ENCODE peak calls at places on chromosome 10, in ten cellular contexts. One of them, this sample, is unnamed.

GRCh38 chr10:84605802-84606201 is 277.4 kb downstream of the CCSER2 start:
- DNase-seq in esophagus muscularis mucosa: no peak
- DNase-seq in K562: no peak
- DNase-seq in sigmoid colon: no peak
- DNase-seq in stomach: no peak
- DNase-seq in H1: no peak
- DNase-seq in Panc1: no peak
- DNase-seq in suprapubic skin: no peak
- DNase-seq in breast epithelium: no peak
- DNase-seq in endothelial cell of umbilical vein: no peak
- DNase-seq in this sample: no peak

GRCh38 chr10:31618541-31619291 is 299.7 kb downstream of the ZEB1 start:
- DNase-seq in esophagus muscularis mucosa: no peak
- DNase-seq in K562: no peak
- DNase-seq in sigmoid colon: peak; percentile 78
- DNase-seq in stomach: no peak
- DNase-seq in H1: no peak
- DNase-seq in Panc1: no peak
- DNase-seq in suprapubic skin: no peak
- DNase-seq in breast epithelium: no peak
- DNase-seq in endothelial cell of umbilical vein: no peak
- DNase-seq in this sample: no peak

GRCh38 chr10:14953452-14954000 is 370 bp downstream of the DCLRE1C start:
- DNase-seq in esophagus muscularis mucosa: peak; percentile 92
- DNase-seq in K562: peak; percentile 62
- DNase-seq in sigmoid colon: peak; percentile 77
- DNase-seq in stomach: peak; percentile 51
- DNase-seq in H1: no peak
- DNase-seq in Panc1: no peak
- DNase-seq in suprapubic skin: no peak
- DNase-seq in breast epithelium: peak; percentile 44
- DNase-seq in endothelial cell of umbilical vein: peak; percentile 62
- DNase-seq in this sample: peak; percentile 59

GRCh38 chr10:70566515-70567290 is 35.8 kb downstream of the PRF1 start:
- DNase-seq in esophagus muscularis mucosa: no peak
- DNase-seq in K562: no peak
- DNase-seq in sigmoid colon: peak; percentile 57
- DNase-seq in stomach: no peak
- DNase-seq in H1: no peak
- DNase-seq in Panc1: no peak
- DNase-seq in suprapubic skin: no peak
- DNase-seq in breast epithelium: no peak
- DNase-seq in endothelial cell of umbilical vein: no peak
- DNase-seq in this sample: no peak

GRCh38 chr10:15442056-15442455 is 71.0 kb upstream of the FAM171A1 start:
- DNase-seq in esophagus muscularis mucosa: no peak
- DNase-seq in K562: peak; percentile 65
- DNase-seq in sigmoid colon: no peak
- DNase-seq in stomach: no peak
- DNase-seq in H1: no peak
- DNase-seq in Panc1: no peak
- DNase-seq in suprapubic skin: no peak
- DNase-seq in breast epithelium: no peak
- DNase-seq in endothelial cell of umbilical vein: no peak
- DNase-seq in this sample: no peak

GRCh38 chr10:47383254-47384147 is 592 bp downstream of the ZNF488 start:
- DNase-seq in esophagus muscularis mucosa: no peak
- DNase-seq in K562: no peak
- DNase-seq in sigmoid colon: no peak
- DNase-seq in stomach: peak; percentile 16
- DNase-seq in H1: peak; percentile 43
- DNase-seq in Panc1: no peak
- DNase-seq in suprapubic skin: no peak
- DNase-seq in breast epithelium: no peak
- DNase-seq in endothelial cell of umbilical vein: no peak
- DNase-seq in this sample: no peak

GRCh38 chr10:113278664-113279063 is 274.2 kb upstream of the HABP2 start:
- DNase-seq in esophagus muscularis mucosa: no peak
- DNase-seq in K562: no peak
- DNase-seq in sigmoid colon: no peak
- DNase-seq in stomach: no peak
- DNase-seq in H1: no peak
- DNase-seq in Panc1: no peak
- DNase-seq in suprapubic skin: no peak
- DNase-seq in breast epithelium: no peak
- DNase-seq in endothelial cell of umbilical vein: no peak
- DNase-seq in this sample: no peak

GRCh38 chr10:112763916-112764520 is 186.0 kb upstream of the TCF7L2 start:
- DNase-seq in esophagus muscularis mucosa: peak; percentile 47
- DNase-seq in K562: no peak
- DNase-seq in sigmoid colon: no peak
- DNase-seq in stomach: no peak
- DNase-seq in H1: no peak
- DNase-seq in Panc1: no peak
- DNase-seq in suprapubic skin: no peak
- DNase-seq in breast epithelium: no peak
- DNase-seq in endothelial cell of umbilical vein: no peak
- DNase-seq in this sample: no peak

GRCh38 chr10:109429956-109430760 is 493.2 kb downstream of the XPNPEP1 start:
- DNase-seq in esophagus muscularis mucosa: no peak
- DNase-seq in K562: no peak
- DNase-seq in sigmoid colon: no peak
- DNase-seq in stomach: no peak
- DNase-seq in H1: no peak
- DNase-seq in Panc1: no peak
- DNase-seq in suprapubic skin: no peak
- DNase-seq in breast epithelium: no peak
- DNase-seq in endothelial cell of umbilical vein: no peak
- DNase-seq in this sample: no peak

GRCh38 chr10:31037749-31038148 is 6.1 kb upstream of the ZNF438 start:
- DNase-seq in esophagus muscularis mucosa: no peak
- DNase-seq in K562: no peak
- DNase-seq in sigmoid colon: no peak
- DNase-seq in stomach: no peak
- DNase-seq in H1: no peak
- DNase-seq in Panc1: no peak
- DNase-seq in suprapubic skin: no peak
- DNase-seq in breast epithelium: no peak
- DNase-seq in endothelial cell of umbilical vein: no peak
- DNase-seq in this sample: no peak

GRCh38 chr10:22363305-22363704 is 18.0 kb downstream of the SPAG6 start:
- DNase-seq in esophagus muscularis mucosa: no peak
- DNase-seq in K562: no peak
- DNase-seq in sigmoid colon: no peak
- DNase-seq in stomach: no peak
- DNase-seq in H1: no peak
- DNase-seq in Panc1: no peak
- DNase-seq in suprapubic skin: no peak
- DNase-seq in breast epithelium: no peak
- DNase-seq in endothelial cell of umbilical vein: no peak
- DNase-seq in this sample: no peak

GRCh38 chr10:125683063-125683462 is at the start of gene TEX36:
- DNase-seq in esophagus muscularis mucosa: no peak
- DNase-seq in K562: no peak
- DNase-seq in sigmoid colon: no peak
- DNase-seq in stomach: no peak
- DNase-seq in H1: no peak
- DNase-seq in Panc1: no peak
- DNase-seq in suprapubic skin: no peak
- DNase-seq in breast epithelium: no peak
- DNase-seq in endothelial cell of umbilical vein: no peak
- DNase-seq in this sample: no peak

GRCh38 chr10:125684583-125684982 is 1.6 kb upstream of the TEX36 start:
- DNase-seq in esophagus muscularis mucosa: no peak
- DNase-seq in K562: no peak
- DNase-seq in sigmoid colon: no peak
- DNase-seq in stomach: no peak
- DNase-seq in H1: no peak
- DNase-seq in Panc1: no peak
- DNase-seq in suprapubic skin: no peak
- DNase-seq in breast epithelium: no peak
- DNase-seq in endothelial cell of umbilical vein: no peak
- DNase-seq in this sample: no peak

GRCh38 chr10:125687507-125688185 is 4.7 kb upstream of the TEX36 start:
- DNase-seq in esophagus muscularis mucosa: no peak
- DNase-seq in K562: no peak
- DNase-seq in sigmoid colon: no peak
- DNase-seq in stomach: no peak
- DNase-seq in H1: no peak
- DNase-seq in Panc1: no peak
- DNase-seq in suprapubic skin: no peak
- DNase-seq in breast epithelium: no peak
- DNase-seq in endothelial cell of umbilical vein: no peak
- DNase-seq in this sample: no peak

GRCh38 chr10:125679436-125679835 is 3.5 kb downstream of the TEX36 start:
- DNase-seq in esophagus muscularis mucosa: no peak
- DNase-seq in K562: no peak
- DNase-seq in sigmoid colon: no peak
- DNase-seq in stomach: no peak
- DNase-seq in H1: no peak
- DNase-seq in Panc1: no peak
- DNase-seq in suprapubic skin: no peak
- DNase-seq in breast epithelium: no peak
- DNase-seq in endothelial cell of umbilical vein: peak; percentile 35
- DNase-seq in this sample: no peak

GRCh38 chr10:125683821-125684220 is 858 bp upstream of the TEX36 start:
- DNase-seq in esophagus muscularis mucosa: no peak
- DNase-seq in K562: no peak
- DNase-seq in sigmoid colon: no peak
- DNase-seq in stomach: no peak
- DNase-seq in H1: no peak
- DNase-seq in Panc1: no peak
- DNase-seq in suprapubic skin: no peak
- DNase-seq in breast epithelium: no peak
- DNase-seq in endothelial cell of umbilical vein: no peak
- DNase-seq in this sample: no peak
- TF ChIP-seq POLR2AphosphoS5 in esophagus muscularis mucosa: no peak
- TF ChIP-seq POLR2AphosphoS5 in K562: no peak
- TF ChIP-seq POLR2AphosphoS5 in sigmoid colon: no peak
- TF ChIP-seq POLR2AphosphoS5 in stomach: no peak
- TF ChIP-seq POLR2AphosphoS5 in H1: no peak
- TF ChIP-seq POLR2AphosphoS5 in Panc1: no peak
- TF ChIP-seq POLR2AphosphoS5 in suprapubic skin: no peak
- TF ChIP-seq POLR2AphosphoS5 in breast epithelium: no peak
- TF ChIP-seq POLR2AphosphoS5 in endothelial cell of umbilical vein: no peak
- TF ChIP-seq POLR2AphosphoS5 in this sample: no peak

GRCh38 chr10:30036811-30037210 is 22.6 kb downstream of the JCAD start:
- DNase-seq in esophagus muscularis mucosa: no peak
- DNase-seq in K562: no peak
- DNase-seq in sigmoid colon: no peak
- DNase-seq in stomach: no peak
- DNase-seq in H1: no peak
- DNase-seq in Panc1: no peak
- DNase-seq in suprapubic skin: no peak
- DNase-seq in breast epithelium: no peak
- DNase-seq in endothelial cell of umbilical vein: no peak
- DNase-seq in this sample: no peak
- H3K4me1 ChIP-seq in esophagus muscularis mucosa: no peaks in the 10 kb centered on the region
- H3K4me1 ChIP-seq in K562: no peaks in the 10 kb centered on the region
- H3K4me1 ChIP-seq in sigmoid colon: peaks cover 52% of the 10 kb centered on the region
- H3K4me1 ChIP-seq in stomach: no peaks in the 10 kb centered on the region
- H3K4me1 ChIP-seq in H1: no peaks in the 10 kb centered on the region
- H3K4me1 ChIP-seq in Panc1: no peaks in the 10 kb centered on the region
- H3K4me1 ChIP-seq in suprapubic skin: no peaks in the 10 kb centered on the region
- H3K4me1 ChIP-seq in breast epithelium: no peaks in the 10 kb centered on the region
- H3K4me1 ChIP-seq in endothelial cell of umbilical vein: peaks cover 31% of the 10 kb centered on the region
- H3K4me1 ChIP-seq in this sample: peaks cover 7% of the 10 kb centered on the region

GRCh38 chr10:102554531-102554930 is 50.8 kb downstream of the SUFU start:
- DNase-seq in esophagus muscularis mucosa: no peak
- DNase-seq in K562: no peak
- DNase-seq in sigmoid colon: no peak
- DNase-seq in stomach: no peak
- DNase-seq in H1: no peak
- DNase-seq in Panc1: no peak
- DNase-seq in suprapubic skin: no peak
- DNase-seq in breast epithelium: no peak
- DNase-seq in endothelial cell of umbilical vein: no peak
- DNase-seq in this sample: no peak

GRCh38 chr10:102555781-102556328 is 52.1 kb downstream of the SUFU start:
- DNase-seq in esophagus muscularis mucosa: no peak
- DNase-seq in K562: no peak
- DNase-seq in sigmoid colon: peak; percentile 52
- DNase-seq in stomach: no peak
- DNase-seq in H1: no peak
- DNase-seq in Panc1: no peak
- DNase-seq in suprapubic skin: no peak
- DNase-seq in breast epithelium: no peak
- DNase-seq in endothelial cell of umbilical vein: no peak
- DNase-seq in this sample: no peak

GRCh38 chr10:102550636-102551210 is 47.0 kb downstream of the SUFU start:
- DNase-seq in esophagus muscularis mucosa: no peak
- DNase-seq in K562: no peak
- DNase-seq in sigmoid colon: no peak
- DNase-seq in stomach: no peak
- DNase-seq in H1: no peak
- DNase-seq in Panc1: no peak
- DNase-seq in suprapubic skin: no peak
- DNase-seq in breast epithelium: no peak
- DNase-seq in endothelial cell of umbilical vein: no peak
- DNase-seq in this sample: no peak

GRCh38 chr10:102552533-102552932 is 48.8 kb downstream of the SUFU start:
- DNase-seq in esophagus muscularis mucosa: no peak
- DNase-seq in K562: no peak
- DNase-seq in sigmoid colon: no peak
- DNase-seq in stomach: no peak
- DNase-seq in H1: no peak
- DNase-seq in Panc1: no peak
- DNase-seq in suprapubic skin: no peak
- DNase-seq in breast epithelium: no peak
- DNase-seq in endothelial cell of umbilical vein: no peak
- DNase-seq in this sample: no peak

GRCh38 chr10:102553771-102554170 is 50.0 kb downstream of the SUFU start:
- DNase-seq in esophagus muscularis mucosa: no peak
- DNase-seq in K562: no peak
- DNase-seq in sigmoid colon: no peak
- DNase-seq in stomach: no peak
- DNase-seq in H1: no peak
- DNase-seq in Panc1: no peak
- DNase-seq in suprapubic skin: no peak
- DNase-seq in breast epithelium: no peak
- DNase-seq in endothelial cell of umbilical vein: no peak
- DNase-seq in this sample: no peak
- TF ChIP-seq POLR2AphosphoS5 in esophagus muscularis mucosa: no peak
- TF ChIP-seq POLR2AphosphoS5 in K562: no peak
- TF ChIP-seq POLR2AphosphoS5 in sigmoid colon: no peak
- TF ChIP-seq POLR2AphosphoS5 in stomach: no peak
- TF ChIP-seq POLR2AphosphoS5 in H1: no peak
- TF ChIP-seq POLR2AphosphoS5 in Panc1: no peak
- TF ChIP-seq POLR2AphosphoS5 in suprapubic skin: no peak
- TF ChIP-seq POLR2AphosphoS5 in breast epithelium: no peak
- TF ChIP-seq POLR2AphosphoS5 in endothelial cell of umbilical vein: no peak
- TF ChIP-seq POLR2AphosphoS5 in this sample: no peak

DNA sequence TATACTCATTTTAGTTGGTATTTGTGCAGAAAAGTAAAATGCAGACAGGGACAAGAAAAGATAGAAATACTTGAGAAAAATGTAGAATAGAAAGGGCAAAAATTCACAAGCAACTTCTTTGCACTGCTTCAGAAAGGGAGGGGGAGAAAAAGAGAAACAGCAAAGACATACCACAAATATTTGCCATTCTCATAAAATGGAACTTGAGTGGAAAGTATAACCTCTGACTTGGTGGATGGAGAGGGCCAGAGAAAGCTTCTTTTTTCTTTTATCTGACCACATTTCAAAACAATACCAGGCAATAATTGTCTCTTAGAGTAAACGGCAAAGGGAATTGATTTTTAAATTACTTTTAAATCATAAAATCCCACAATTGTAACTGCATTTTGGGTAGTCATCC is 35.8 kb upstream of the TRUB1 start:
- DNase-seq in esophagus muscularis mucosa: no peak
- DNase-seq in K562: no peak
- DNase-seq in sigmoid colon: no peak
- DNase-seq in stomach: no peak
- DNase-seq in H1: no peak
- DNase-seq in Panc1: no peak
- DNase-seq in suprapubic skin: no peak
- DNase-seq in breast epithelium: no peak
- DNase-seq in endothelial cell of umbilical vein: no peak
- DNase-seq in this sample: no peak
- H3K4me1 ChIP-seq in esophagus muscularis mucosa: no peaks in the 10 kb centered on the region
- H3K4me1 ChIP-seq in K562: no peaks in the 10 kb centered on the region
- H3K4me1 ChIP-seq in sigmoid colon: peaks cover 9% of the 10 kb centered on the region
- H3K4me1 ChIP-seq in stomach: no peaks in the 10 kb centered on the region
- H3K4me1 ChIP-seq in H1: no peaks in the 10 kb centered on the region
- H3K4me1 ChIP-seq in Panc1: peaks cover 16% of the 10 kb centered on the region
- H3K4me1 ChIP-seq in suprapubic skin: no peaks in the 10 kb centered on the region
- H3K4me1 ChIP-seq in breast epithelium: no peaks in the 10 kb centered on the region
- H3K4me1 ChIP-seq in endothelial cell of umbilical vein: no peaks in the 10 kb centered on the region
- H3K4me1 ChIP-seq in this sample: no peaks in the 10 kb centered on the region

This sample was measured in upper lobe of left lung.